ENCODE peak calls at places on chromosomes 1 and 21, in four cellular contexts. F is CD4-positive, alpha-beta memory T cell; H is cardiac muscle cell; D is adrenal gland. X is an unnamed sample. For H3K9me3, the result is how much of the 10 kb centered on the place peaks cover.

GRCh38 chr1:155844860-155845259 is 12.2 kb downstream of the GON4L start:
- DNase-seq in F (no peak), H (no peak), D (no peak), X (no peak)

GRCh38 chr1:21764615-21765423 is 18.1 kb downstream of the USP48 start:
- DNase-seq in F (no peak), H (peak), D (peak), X (no peak)

GRCh38 chr1:154696001-154696400 is 88.0 kb upstream of the ADAR start:
- DNase-seq in F (no peak), H (peak), D (no peak), X (no peak)

GRCh38 chr1:225578247-225578646 is 74.7 kb downstream of the ENAH start:
- DNase-seq in F (no peak), H (no peak), D (no peak), X (no peak)

GRCh38 chr1:160579216-160579701 is at the start of gene CD84:
- DNase-seq in F (no peak), H (no peak), D (no peak), X (no peak)

GRCh38 chr1:163959622-163960021 is 599.4 kb upstream of the PBX1 start:
- DNase-seq in F (no peak), H (no peak), D (no peak), X (no peak)

GRCh38 chr1:4599521-4599920 is 54.9 kb upstream of the AJAP1 start:
- DNase-seq in F (no peak), H (no peak), D (no peak), X (no peak)

GRCh38 chr1:90114521-90115141 is 119.7 kb downstream of the ZNF326 start:
- DNase-seq in F (no peak), H (peak), D (no peak), X (no peak)

GRCh38 chr1:7667625-7668218 is 103.4 kb upstream of the VAMP3 start:
- DNase-seq in F (peak), H (peak), D (peak), X (peak)

GRCh38 chr1:178806665-178807300 is 64.1 kb downstream of the ANGPTL1 start:
- DNase-seq in F (no peak), H (no peak), D (no peak), X (no peak)

GRCh38 chr1:215845224-215845902 is 278.3 kb downstream of the KCTD3 start:
- DNase-seq in F (no peak), H (peak), D (no peak), X (no peak)

GRCh38 chr1:229762891-229763290 is 136.8 kb downstream of the URB2 start:
- DNase-seq in F (no peak), H (no peak), D (no peak), X (no peak)

GRCh38 chr1:248303324-248303723 is at the start of gene OR2T12:
- DNase-seq in F (no peak), H (no peak), D (no peak), X (no peak)

GRCh38 chr1:248306103-248306502 is 2.9 kb upstream of the OR2T12 start:
- DNase-seq in F (no peak), H (no peak), D (no peak), X (no peak)
- H3K9me3 ChIP-seq in F (under half), H (under half), D (under half), X (under half)

DNA sequence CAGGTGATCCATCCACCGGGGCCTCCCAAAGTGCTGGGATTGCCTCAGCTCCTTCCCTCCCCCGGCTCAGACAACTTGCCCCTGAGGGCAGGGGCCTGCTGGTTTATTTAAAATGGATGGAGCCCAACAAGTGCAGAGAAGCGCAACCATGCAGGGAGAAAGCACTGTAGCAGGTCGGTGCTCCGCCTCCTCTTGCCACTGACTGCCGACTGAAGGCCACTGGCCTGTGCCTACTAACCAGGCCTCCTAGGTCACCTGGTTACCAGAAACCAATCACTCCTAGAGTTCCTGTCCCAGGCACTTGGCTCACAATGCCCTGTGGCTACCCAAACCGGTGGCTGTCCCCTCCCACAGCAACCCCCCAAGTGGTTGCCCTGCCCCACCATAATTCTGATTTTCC is 35.9 kb downstream of the ZNF695 start:
- DNase-seq in F (no peak), H (no peak), D (no peak), X (no peak)
- H3K9me3 ChIP-seq in F (under half), H (under half), D (under half), X (under half)

GRCh38 chr21:30057108-30057507 is 109.5 kb downstream of the CLDN17 start:
- DNase-seq in F (no peak), H (no peak), D (no peak), X (no peak)
- H3K9me3 ChIP-seq in F (under half), H (under half), D (under half), X (under half)

GRCh38 chr1:174308604-174309003 is 139.2 kb upstream of the GPR52 start:
- DNase-seq in F (no peak), H (no peak), D (no peak), X (no peak)
- H3K9me3 ChIP-seq in F (under half), H (under half), D (under half), X (under half)

DNA sequence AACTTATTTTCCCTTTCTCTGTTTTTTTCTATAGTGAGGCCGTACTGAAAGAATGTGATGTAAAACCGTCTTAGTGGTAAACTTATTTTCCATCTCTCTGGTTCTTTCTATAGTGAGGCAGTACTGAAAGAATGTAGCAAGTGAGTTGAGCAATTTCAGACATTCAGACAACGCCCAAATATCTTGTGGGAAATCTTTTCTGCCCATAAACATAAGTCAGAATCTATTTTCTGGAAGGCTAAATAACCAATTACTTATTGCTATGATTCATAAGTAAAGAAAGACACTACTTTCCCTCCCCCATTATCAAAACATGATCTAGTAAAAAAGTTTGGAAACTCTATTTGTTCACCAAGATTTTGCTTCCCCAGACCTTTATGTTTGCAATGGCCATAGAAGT is 18.8 kb upstream of the SCCPDH start:
- DNase-seq in F (no peak), H (peak), D (no peak), X (no peak)
- H3K9me3 ChIP-seq in F (under half), H (under half), D (under half), X (under half)